ENCODE peak calls at places on chromosome 3, in eight cellular contexts. T is heart left ventricle, K is choroid plexus epithelial cell, F is adrenal gland, J is progenitor cell of endocrine pancreas, X is fibroblast of pulmonary artery, N is Peyer's patch, R is endothelial cell. Y is an unnamed sample.

GRCh38 chr3:115975353-115975752 is 352.0 kb downstream of the GAP43 start:
- DNase-seq in T (no peak), X (peak), N (no peak), K (peak), R (no peak), J (no peak), F (no peak), Y (no peak)

GRCh38 chr3:162764672-162765071 is 1268.1 kb downstream of the OTOL1 start:
- DNase-seq in N (no peak), R (no peak), F (no peak), J (no peak), X (peak), T (no peak), K (no peak), Y (no peak)

GRCh38 chr3:57544181-57545125 is at the start of gene DNAH12:
- DNase-seq in N (no peak), J (peak), F (no peak), R (peak), T (no peak), X (peak), K (peak), Y (no peak)

GRCh38 chr3:56453027-56453426 is 15.2 kb downstream of the ERC2 start:
- DNase-seq in X (no peak), K (no peak), R (no peak), F (no peak), J (no peak), N (no peak), T (no peak), Y (no peak)

GRCh38 chr3:43343778-43344177 is 57.4 kb downstream of the SNRK start:
- DNase-seq in X (no peak), T (no peak), R (no peak), F (no peak), J (no peak), K (no peak), N (no peak), Y (no peak)

GRCh38 chr3:44326035-44326434 is 12.5 kb upstream of the TCAIM start:
- DNase-seq in N (no peak), T (no peak), K (peak), J (no peak), X (peak), R (no peak), F (no peak), Y (no peak)

GRCh38 chr3:151434151-151434890 is 26.5 kb downstream of the IGSF10 start:
- DNase-seq in F (no peak), J (no peak), N (no peak), R (no peak), K (peak), T (no peak), X (peak), Y (no peak)

GRCh38 chr3:13009132-13009945 is 63.9 kb downstream of the IQSEC1 start:
- DNase-seq in X (no peak), F (peak), N (peak), K (no peak), T (peak), R (no peak), J (no peak), Y (no peak)

GRCh38 chr3:125123906-125124305 is 68.1 kb upstream of the HEG1 start:
- DNase-seq in T (no peak), K (peak), N (no peak), R (no peak), F (no peak), J (no peak), X (peak), Y (no peak)

GRCh38 chr3:126343675-126344074 is 13.5 kb downstream of the KLF15 start:
- DNase-seq in J (no peak), N (no peak), R (no peak), K (no peak), T (peak), F (peak), X (no peak), Y (no peak)

GRCh38 chr3:11898611-11899325 is 52.1 kb upstream of the TAMM41 start:
- DNase-seq in J (no peak), K (no peak), X (no peak), R (no peak), T (no peak), F (no peak), N (no peak), Y (no peak)

GRCh38 chr3:12829886-12830784 is 11.2 kb downstream of the RPL32 start:
- DNase-seq in J (no peak), R (no peak), K (peak), F (no peak), N (no peak), T (no peak), X (no peak), Y (no peak)

GRCh38 chr3:169509780-169510179 is 153.7 kb downstream of the MECOM start:
- DNase-seq in R (peak), T (no peak), N (no peak), J (no peak), X (no peak), K (no peak), F (no peak), Y (no peak)

GRCh38 chr3:154538566-154539360 is 108.8 kb upstream of the GPR149 start:
- DNase-seq in N (no peak), K (no peak), F (no peak), J (no peak), R (no peak), X (peak), T (no peak), Y (no peak)

GRCh38 chr3:141426404-141427034 is 58.2 kb downstream of the ZBTB38 start:
- DNase-seq in N (no peak), X (peak), T (peak), R (no peak), K (peak), F (peak), J (no peak), Y (no peak)

GRCh38 chr3:24829011-24829581 is 334.4 kb upstream of the THRB start:
- DNase-seq in T (peak), F (no peak), J (peak), X (no peak), N (no peak), R (peak), K (peak), Y (no peak)

GRCh38 chr3:143536817-143537535 is 311.3 kb downstream of the SLC9A9 start:
- DNase-seq in R (no peak), N (no peak), X (peak), T (peak), K (peak), F (peak), J (no peak), Y (no peak)

GRCh38 chr3:30130391-30130790 is 476.0 kb upstream of the TGFBR2 start:
- DNase-seq in R (no peak), K (no peak), T (no peak), N (no peak), J (no peak), X (no peak), F (no peak), Y (no peak)

GRCh38 chr3:30140356-30140755 is 466.0 kb upstream of the TGFBR2 start:
- DNase-seq in N (no peak), F (no peak), J (no peak), T (no peak), R (no peak), X (no peak), K (no peak), Y (no peak)

GRCh38 chr3:30131171-30131570 is 475.2 kb upstream of the TGFBR2 start:
- DNase-seq in T (no peak), X (no peak), J (no peak), R (no peak), F (no peak), K (no peak), N (no peak), Y (no peak)

GRCh38 chr3:30139283-30139682 is 467.1 kb upstream of the TGFBR2 start:
- DNase-seq in K (no peak), F (no peak), J (no peak), T (no peak), X (no peak), R (no peak), N (no peak), Y (no peak)

DNA sequence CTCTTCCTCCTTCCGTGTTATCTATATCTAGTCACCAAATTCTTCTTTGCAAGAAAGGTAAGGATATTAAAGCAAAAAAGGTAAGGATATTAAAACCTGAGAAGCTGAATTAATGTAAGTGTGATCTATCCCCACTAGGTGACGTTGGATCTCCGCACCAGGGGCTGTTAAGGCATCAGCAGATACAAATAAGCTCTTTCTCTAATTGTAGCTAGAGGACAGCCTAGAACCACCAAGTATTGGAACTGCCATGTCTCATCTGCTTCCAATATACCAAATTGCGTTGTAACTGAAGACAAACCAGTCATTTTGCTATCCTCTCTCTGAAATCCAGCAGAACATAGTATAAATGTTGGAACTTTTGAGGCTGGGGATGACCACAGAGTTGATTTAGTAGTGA is 471.2 kb upstream of the TGFBR2 start:
- DNase-seq in X (peak), J (no peak), F (no peak), R (no peak), N (no peak), T (no peak), K (peak), Y (no peak)
- TF ChIP-seq CTCF in X (peak), J (peak), F (no peak), R (no peak), N (no peak), T (peak), K (peak), Y (no peak)

GRCh38 chr3:53859178-53859577 is 12.8 kb downstream of the IL17RB start:
- DNase-seq in K (no peak), F (no peak), X (no peak), R (no peak), T (no peak), N (no peak), J (no peak), Y (no peak)
- TF ChIP-seq CTCF in K (no peak), F (no peak), X (no peak), R (no peak), T (no peak), N (no peak), J (no peak), Y (no peak)

GRCh38 chr3:113654310-113654709 is 42.1 kb downstream of the USF3 start:
- DNase-seq in K (no peak), R (no peak), T (no peak), F (no peak), X (no peak), N (no peak), J (no peak), Y (no peak)
- TF ChIP-seq CTCF in K (no peak), R (no peak), T (no peak), F (no peak), X (no peak), N (no peak), J (no peak), Y (no peak)

GRCh38 chr3:174529298-174529697 is 329.8 kb upstream of the NAALADL2 start:
- DNase-seq in T (no peak), K (no peak), R (no peak), X (no peak), F (no peak), N (no peak), J (no peak), Y (no peak)
- TF ChIP-seq CTCF in T (no peak), K (no peak), R (no peak), X (no peak), F (no peak), N (no peak), J (no peak), Y (no peak)

DNA sequence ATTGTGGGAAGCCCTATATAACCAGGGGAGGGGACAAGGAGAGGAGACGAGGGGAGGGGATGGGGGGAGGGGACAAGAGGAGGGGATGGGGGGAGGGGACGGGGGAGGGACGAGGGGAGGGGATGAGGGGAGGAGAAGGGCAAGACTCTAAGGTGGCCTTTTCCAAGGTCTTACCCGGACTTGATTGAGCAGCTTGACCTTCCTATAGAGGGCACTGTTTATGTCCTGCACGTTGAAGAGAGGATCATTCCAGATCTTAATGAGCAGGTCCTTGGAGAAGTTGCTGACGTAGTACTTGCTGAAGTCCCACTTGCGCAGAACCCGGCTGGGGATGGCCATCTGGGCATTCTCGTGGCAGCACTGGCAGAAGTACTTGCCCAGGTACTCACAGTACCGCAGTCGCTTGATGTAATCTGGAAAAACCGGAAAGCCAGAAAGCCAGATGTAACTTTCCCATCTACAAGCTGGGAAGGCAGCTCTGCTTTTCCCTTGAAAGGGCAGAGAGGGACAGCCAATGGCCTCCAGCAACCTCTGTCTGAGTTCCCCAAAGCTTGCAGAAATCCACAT is 55.7 kb downstream of the RUBCN start:
- DNase-seq in T (no peak), N (no peak), J (no peak), X (no peak), F (no peak), R (no peak), K (no peak), Y (no peak)
- TF ChIP-seq CTCF in T (no peak), N (no peak), J (no peak), X (no peak), F (no peak), R (no peak), K (no peak), Y (no peak)

DNA sequence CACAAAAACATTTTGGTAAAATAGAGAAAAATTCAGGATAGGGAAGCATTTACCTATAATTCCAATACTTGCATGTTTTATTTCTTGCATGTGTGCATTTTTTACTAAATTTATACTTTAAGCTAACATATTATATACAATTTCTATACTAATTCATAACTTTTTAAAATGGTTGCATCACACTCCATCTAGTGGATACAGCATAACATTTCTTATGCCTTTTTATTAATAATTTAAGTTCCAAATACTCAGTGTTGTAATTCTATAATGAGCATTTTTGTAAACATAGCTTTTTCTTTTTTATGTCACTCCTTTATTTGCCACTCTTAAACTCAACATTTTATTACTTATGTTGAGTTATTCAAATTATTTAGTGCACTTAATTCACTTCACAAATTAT is 477.7 kb downstream of the ZBBX start:
- DNase-seq in J (no peak), F (no peak), X (peak), N (no peak), K (peak), T (no peak), R (no peak), Y (no peak)
- TF ChIP-seq CTCF in J (peak), F (no peak), X (no peak), N (no peak), K (peak), T (no peak), R (no peak), Y (no peak)